ENCODE peak calls at places on chromosomes 6 and 20, in five cellular contexts. E, B, J, V and K are unnamed samples.

GRCh38 chr6:158068156-158068892 is 86.7 kb downstream of the SYNJ2 start:
- DNase-seq in E (no peak), B (no peak), J (no peak), V (no peak), K (no peak)

GRCh38 chr6:52162940-52163908 is 23.0 kb upstream of the IL17A start:
- DNase-seq in E (no peak), B (no peak), J (peak; percentile 19), V (no peak), K (no peak)

GRCh38 chr6:150741633-150742200 is 123.8 kb upstream of the MTHFD1L start:
- DNase-seq in E (no peak), B (peak; percentile 2), J (peak; percentile 18), V (no peak), K (no peak)

GRCh38 chr6:167303660-167304625 is 12.8 kb downstream of the UNC93A start:
- DNase-seq in E (no peak), B (no peak), J (no peak), V (no peak), K (no peak)

GRCh38 chr20:50484271-50484976 is 25.8 kb upstream of the PTPN1 start:
- DNase-seq in E (no peak), B (no peak), J (no peak), V (no peak), K (no peak)

GRCh38 chr20:21681219-21681931 is 24.1 kb upstream of the PAX1 start:
- DNase-seq in E (no peak), B (no peak), J (no peak), V (no peak), K (no peak)

GRCh38 chr6:151160869-151161268 is 78.9 kb upstream of the AKAP12 start:
- DNase-seq in E (no peak), B (no peak), J (no peak), V (no peak), K (no peak)

GRCh38 chr6:105601541-105602174 is 198.8 kb upstream of the PREP start:
- DNase-seq in E (peak; percentile 19), B (no peak), J (peak; percentile 98), V (no peak), K (no peak)

GRCh38 chr6:7919871-7920270 is 9.3 kb upstream of the TXNDC5 start:
- DNase-seq in E (no peak), B (no peak), J (peak; percentile 90), V (no peak), K (no peak)

GRCh38 chr6:31328355-31328960 is 28.5 kb downstream of the HLA-B start:
- DNase-seq in E (no peak), B (no peak), J (no peak), V (no peak), K (no peak)

GRCh38 chr6:118774596-118774995 is 119.4 kb upstream of the ASF1A start:
- DNase-seq in E (no peak), B (no peak), J (no peak), V (no peak), K (no peak)

GRCh38 chr6:57313711-57314471 is 3.5 kb upstream of the PRIM2 start:
- DNase-seq in E (no peak), B (no peak), J (peak; percentile 96), V (no peak), K (no peak)

GRCh38 chr6:7267521-7268091 is 45.4 kb downstream of the SSR1 start:
- DNase-seq in E (no peak), B (no peak), J (peak; percentile 87), V (no peak), K (no peak)

GRCh38 chr6:151179321-151179720 is 60.4 kb upstream of the AKAP12 start:
- DNase-seq in E (no peak), B (no peak), J (peak; percentile 58), V (no peak), K (no peak)

GRCh38 chr6:14619419-14619781 is 501.8 kb downstream of the CD83 start:
- DNase-seq in E (no peak), B (no peak), J (no peak), V (no peak), K (no peak)